ENCODE peak calls at places on chromosomes 5 and 9, in six cellular contexts. C, A, H, I, E and J are unnamed samples.

GRCh38 chr5:116557669-116558271 is 16.9 kb downstream of the SEMA6A start:
- DNase-seq in I (peak), C (no peak), A (no peak), E (no peak), H (no peak), J (no peak)

GRCh38 chr5:571791-572190 is 40.3 kb upstream of the CEP72 start:
- DNase-seq in C (no peak), E (no peak), I (no peak), A (no peak), H (no peak), J (no peak)

GRCh38 chr5:43772601-43773031 is 169.6 kb downstream of the NNT start:
- DNase-seq in H (no peak), I (peak), C (no peak), E (no peak), A (no peak), J (no peak)

GRCh38 chr5:72661405-72661804 is 154.2 kb upstream of the ZNF366 start:
- DNase-seq in I (peak), A (no peak), H (no peak), C (no peak), E (no peak), J (no peak)

GRCh38 chr5:176890455-176891330 is 8.5 kb downstream of the HK3 start:
- DNase-seq in E (no peak), C (no peak), I (no peak), H (no peak), A (no peak), J (no peak)

GRCh38 chr9:114314881-114315722 is 7.8 kb upstream of the ORM1 start:
- DNase-seq in A (peak), I (no peak), E (no peak), C (no peak), H (no peak), J (no peak)

GRCh38 chr5:167356374-167356773 is 935.1 kb upstream of the WWC1 start:
- DNase-seq in E (no peak), H (no peak), I (no peak), C (no peak), A (no peak), J (no peak)

GRCh38 chr9:69429281-69429680 is 104.3 kb downstream of the ENTREP1 start:
- DNase-seq in C (no peak), A (no peak), E (no peak), I (no peak), H (no peak), J (no peak)

GRCh38 chr5:1652873-1653707 is 129.3 kb upstream of the LPCAT1 start:
- DNase-seq in E (peak), H (no peak), I (peak), C (no peak), A (peak), J (no peak)

GRCh38 chr5:107516452-107517184 is 154.1 kb downstream of the EFNA5 start:
- DNase-seq in C (no peak), A (no peak), E (no peak), H (no peak), I (no peak), J (no peak)

GRCh38 chr5:113202904-113203716 is 226.5 kb downstream of the DCP2 start:
- DNase-seq in A (no peak), I (no peak), H (no peak), E (peak), C (no peak), J (no peak)

GRCh38 chr5:78768781-78769380 is 120.3 kb upstream of the LHFPL2 start:
- DNase-seq in I (no peak), A (no peak), E (no peak), H (no peak), C (no peak), J (no peak)

GRCh38 chr5:80181618-80182211 is 74.1 kb downstream of the SERINC5 start:
- DNase-seq in C (no peak), A (peak), H (no peak), E (no peak), I (peak), J (no peak)

GRCh38 chr5:38738898-38739743 is 106.7 kb upstream of the OSMR start:
- DNase-seq in H (no peak), A (no peak), I (peak), C (no peak), E (no peak), J (no peak)

GRCh38 chr9:109771084-109771483 is 8.9 kb upstream of the PALM2AKAP2 start:
- DNase-seq in E (no peak), A (no peak), C (no peak), H (no peak), I (peak), J (no peak)

GRCh38 chr5:10660720-10661387 is 97.0 kb downstream of the ANKRD33B start:
- DNase-seq in A (no peak), H (no peak), I (no peak), C (no peak), E (no peak), J (no peak)

GRCh38 chr5:128378196-128378595 is 159.8 kb downstream of the FBN2 start:
- DNase-seq in C (no peak), A (no peak), E (no peak), I (no peak), H (no peak), J (no peak)

GRCh38 chr5:124658867-124659557 is 87.4 kb downstream of the ZNF608 start:
- DNase-seq in I (no peak), A (no peak), E (no peak), C (no peak), H (no peak), J (no peak)

GRCh38 chr5:157115012-157115411 is 6.2 kb upstream of the HAVCR2 start:
- DNase-seq in H (no peak), C (no peak), E (no peak), I (no peak), A (no peak), J (no peak)

GRCh38 chr5:112586596-112587062 is 151.1 kb upstream of the APC start:
- DNase-seq in I (no peak), E (no peak), H (no peak), A (no peak), C (no peak), J (no peak)

GRCh38 chr9:126397056-126397455 is 70.4 kb downstream of the MVB12B start:
- DNase-seq in E (no peak), I (no peak), C (no peak), A (no peak), H (peak), J (no peak)

GRCh38 chr5:145981612-145982571 is 45.5 kb downstream of the SH3RF2 start:
- DNase-seq in C (no peak), E (no peak), I (peak), H (no peak), A (no peak), J (no peak)

GRCh38 chr9:19998823-19999455 is 210.1 kb upstream of the SLC24A2 start:
- DNase-seq in C (no peak), A (no peak), I (peak), H (no peak), E (no peak), J (no peak)

GRCh38 chr5:171888051-171888481 is 102.4 kb downstream of the SMIM23 start:
- DNase-seq in E (no peak), I (no peak), H (no peak), C (no peak), A (no peak), J (no peak)

GRCh38 chr9:112396872-112397271 is 17.0 kb downstream of the HSDL2 start:
- DNase-seq in A (no peak), H (no peak), C (no peak), E (no peak), I (no peak), J (no peak)